ENCODE peak calls at places on chromosomes 2 and 18, in four cellular contexts. E is BE2C, V is lower lobe of right lung, I is A549. P is an unnamed sample. For H3K9me3, the result is how much of the 10 kb centered on the place peaks cover.

GRCh38 chr2:17539596-17539992 is 902 bp upstream of the VSNL1 start:
- DNase-seq in E (no peak), V (no peak), I (no peak), P (peak)

GRCh38 chr2:126771501-126772195 is 115.7 kb downstream of the GYPC start:
- DNase-seq in E (no peak), V (no peak), I (no peak), P (no peak)

GRCh38 chr2:15865923-15866322 is 74.4 kb upstream of the MYCN start:
- DNase-seq in E (no peak), V (no peak), I (no peak), P (no peak)

GRCh38 chr2:221610249-221610648 is 38.1 kb upstream of the EPHA4 start:
- DNase-seq in E (no peak), V (no peak), I (no peak), P (no peak)

GRCh38 chr18:11925800-11926481 is 17.8 kb upstream of the MPPE1 start:
- DNase-seq in E (no peak), V (no peak), I (no peak), P (no peak)

GRCh38 chr18:31606265-31606664 is 14.6 kb downstream of the TTR start:
- DNase-seq in E (no peak), V (no peak), I (no peak), P (no peak)

GRCh38 chr2:223563462-223563861 is 38.7 kb downstream of the SCG2 start:
- DNase-seq in E (peak), V (no peak), I (peak), P (peak)

GRCh38 chr18:5630057-5630765 is 86.4 kb upstream of the EPB41L3 start:
- DNase-seq in E (peak), V (peak), I (peak), P (peak)

GRCh38 chr2:236121546-236121945 is 46.6 kb downstream of the GBX2 start:
- DNase-seq in E (no peak), V (no peak), I (no peak), P (no peak)

GRCh38 chr2:207143474-207144190 is 22.1 kb downstream of the KLF7 start:
- DNase-seq in E (peak), V (peak), I (no peak), P (peak)

GRCh38 chr2:231246171-231246842 is 47.9 kb downstream of the ARMC9 start:
- DNase-seq in E (no peak), V (no peak), I (no peak), P (no peak)

GRCh38 chr2:119702918-119703401 is 24.0 kb downstream of the TMEM177 start:
- DNase-seq in E (peak), V (peak), I (peak), P (peak)

GRCh38 chr2:224887159-224887558 is 155.1 kb downstream of the DOCK10 start:
- DNase-seq in E (no peak), V (no peak), I (no peak), P (no peak)

GRCh38 chr2:241885701-241886643 is 16.4 kb downstream of the RTP5 start:
- DNase-seq in E (peak), V (no peak), I (no peak), P (no peak)

GRCh38 chr2:237623428-237624403 is 3.7 kb upstream of the LRRFIP1 start:
- DNase-seq in E (no peak), V (no peak), I (no peak), P (no peak)

GRCh38 chr2:86336350-86337234 is 834 bp downstream of the REEP1 start:
- DNase-seq in E (peak), V (no peak), I (no peak), P (peak)

GRCh38 chr2:133787207-133787606 is 218.9 kb upstream of the NCKAP5 start:
- DNase-seq in E (no peak), V (no peak), I (no peak), P (no peak)

GRCh38 chr2:74573747-74574562 is 19.4 kb downstream of the DOK1 start:
- DNase-seq in E (no peak), V (no peak), I (no peak), P (no peak)

GRCh38 chr2:148802448-148803220 is 72.4 kb upstream of the KIF5C start:
- DNase-seq in E (no peak), V (no peak), I (no peak), P (no peak)

GRCh38 chr2:86396304-86396785 is 44.8 kb upstream of the KDM3A start:
- DNase-seq in E (peak), V (peak), I (peak), P (peak)

GRCh38 chr2:68734688-68735525 is at the start of gene ARHGAP25:
- DNase-seq in E (no peak), V (no peak), I (no peak), P (no peak)

GRCh38 chr2:227939271-227940027 is 68.0 kb downstream of the DAW1 start:
- DNase-seq in E (peak), V (no peak), I (peak), P (peak)

GRCh38 chr2:96505231-96505889 is at the start of gene NEURL3:
- DNase-seq in E (no peak), V (no peak), I (peak), P (peak)

GRCh38 chr2:24183369-24184069 is 8.7 kb downstream of the FAM228A start:
- DNase-seq in E (no peak), V (peak), I (no peak), P (no peak)

GRCh38 chr2:216991563-216991962 is 131.7 kb upstream of the TNP1 start:
- DNase-seq in E (peak), V (no peak), I (no peak), P (no peak)

GRCh38 chr18:1013951-1014350 is 109.3 kb downstream of the ADCYAP1 start:
- DNase-seq in E (no peak), V (no peak), I (no peak), P (no peak)

GRCh38 chr2:71299507-71299906 is 32.1 kb upstream of the ZNF638 start:
- DNase-seq in E (no peak), V (no peak), I (peak), P (peak)

DNA sequence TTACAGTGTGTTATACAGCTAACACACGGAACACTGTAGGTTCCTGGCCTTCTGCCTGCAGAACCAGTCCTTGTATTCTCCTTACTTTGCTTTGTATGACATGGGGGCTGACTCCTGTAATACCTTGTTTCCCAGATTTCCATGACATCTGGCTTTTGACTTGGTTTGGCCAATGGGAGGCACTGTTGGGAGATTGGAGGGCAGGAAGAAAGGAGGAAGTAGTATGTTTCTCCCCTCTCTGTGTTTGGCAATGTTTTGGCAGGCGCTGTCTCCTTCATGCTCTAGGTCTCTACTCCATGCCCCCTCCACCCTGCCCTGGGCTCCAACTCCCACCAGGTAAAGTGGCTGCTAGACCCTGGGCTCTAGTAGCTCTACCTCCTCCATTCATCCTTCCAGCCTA is 331.1 kb upstream of the SLC14A2 start:
- DNase-seq in E (no peak), V (no peak), I (no peak), P (no peak)
- H3K9me3 ChIP-seq in E (under half), V (under half), I (under half), P (under half)

DNA sequence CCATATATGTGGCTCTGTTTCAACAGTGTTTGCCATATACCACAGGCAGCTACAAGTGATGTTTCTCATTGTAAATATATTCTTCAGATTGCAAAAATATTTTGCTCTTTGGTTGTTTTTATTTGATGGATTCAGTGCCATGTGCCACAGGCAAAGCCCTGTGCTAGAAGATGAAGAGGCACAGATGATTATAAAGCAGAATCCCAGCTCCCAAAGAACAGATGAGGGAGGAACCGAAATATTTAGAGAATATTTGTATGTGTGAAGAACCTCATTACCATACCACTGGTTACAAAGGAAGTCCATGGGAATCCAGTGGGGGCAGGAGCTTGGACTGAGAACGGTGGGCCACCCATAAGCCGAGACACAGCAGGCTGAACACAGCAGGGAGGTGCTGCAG is 143.8 kb upstream of the NDUFV2 start:
- DNase-seq in E (no peak), V (no peak), I (no peak), P (no peak)
- H3K9me3 ChIP-seq in E (under half), V (under half), I (under half), P (under half)

GRCh38 chr2:9234680-9235387 is 28.2 kb downstream of the ASAP2 start:
- DNase-seq in E (peak), V (no peak), I (peak), P (peak)
- H3K9me3 ChIP-seq in E (under half), V (under half), I (under half), P (under half)

GRCh38 chr2:4518596-4518995 is 815.2 kb downstream of the DCDC2C start:
- DNase-seq in E (no peak), V (no peak), I (no peak), P (no peak)

DNA sequence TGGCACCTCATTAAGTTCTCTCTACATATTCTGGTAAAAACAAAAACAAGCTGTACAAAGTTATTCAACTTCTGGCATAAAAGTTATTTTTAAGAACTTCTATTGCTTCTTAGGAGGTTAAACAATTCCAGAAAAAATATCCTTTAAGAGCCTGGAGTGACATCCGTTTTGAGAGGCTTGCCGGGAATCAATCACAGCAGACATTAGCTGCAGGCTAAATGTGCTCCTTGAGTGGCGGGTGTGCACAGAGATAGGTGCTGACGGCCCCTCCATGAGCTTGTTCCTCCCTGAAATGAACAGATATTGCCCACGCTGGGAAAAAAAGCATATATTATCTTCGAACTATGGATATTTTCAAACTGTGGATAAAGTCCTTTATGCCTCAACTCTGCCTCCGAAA is 813.0 kb downstream of the DCDC2C start:
- DNase-seq in E (no peak), V (no peak), I (no peak), P (no peak)
- H3K9me3 ChIP-seq in E (under half), V (under half), I (under half), P (under half)

GRCh38 chr18:79438581-79438980 is 42.9 kb downstream of the NFATC1 start:
- DNase-seq in E (no peak), V (no peak), I (no peak), P (no peak)

GRCh38 chr18:79441261-79441819 is 45.6 kb downstream of the NFATC1 start:
- DNase-seq in E (no peak), V (no peak), I (no peak), P (no peak)

GRCh38 chr18:79440728-79441127 is 45.0 kb downstream of the NFATC1 start:
- DNase-seq in E (no peak), V (peak), I (no peak), P (no peak)

GRCh38 chr18:79439201-79440023 is 43.7 kb downstream of the NFATC1 start:
- DNase-seq in E (no peak), V (no peak), I (no peak), P (peak)

DNA sequence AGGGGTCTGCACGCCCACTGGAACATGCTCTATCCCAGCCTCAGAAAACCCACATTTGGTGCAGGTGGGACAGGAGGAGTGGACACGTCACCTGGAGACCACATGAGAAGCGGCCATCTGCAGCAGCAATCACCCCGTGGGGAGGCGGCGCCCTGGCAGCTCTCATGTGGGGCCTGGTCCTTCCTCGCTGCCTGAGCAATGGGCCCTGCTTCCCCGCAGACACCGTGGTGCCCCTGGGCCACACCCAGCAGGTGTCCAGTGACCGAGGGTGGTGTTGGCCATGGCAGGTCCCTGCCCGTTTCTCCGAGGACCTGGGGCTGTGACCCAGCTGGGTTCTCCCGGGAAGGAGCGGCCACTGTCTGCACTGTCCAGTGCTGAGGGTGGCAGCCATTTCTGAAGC is 44.6 kb downstream of the NFATC1 start:
- DNase-seq in E (no peak), V (no peak), I (no peak), P (no peak)
- H3K9me3 ChIP-seq in E (under half), V (under half), I (under half), P (under half)

DNA sequence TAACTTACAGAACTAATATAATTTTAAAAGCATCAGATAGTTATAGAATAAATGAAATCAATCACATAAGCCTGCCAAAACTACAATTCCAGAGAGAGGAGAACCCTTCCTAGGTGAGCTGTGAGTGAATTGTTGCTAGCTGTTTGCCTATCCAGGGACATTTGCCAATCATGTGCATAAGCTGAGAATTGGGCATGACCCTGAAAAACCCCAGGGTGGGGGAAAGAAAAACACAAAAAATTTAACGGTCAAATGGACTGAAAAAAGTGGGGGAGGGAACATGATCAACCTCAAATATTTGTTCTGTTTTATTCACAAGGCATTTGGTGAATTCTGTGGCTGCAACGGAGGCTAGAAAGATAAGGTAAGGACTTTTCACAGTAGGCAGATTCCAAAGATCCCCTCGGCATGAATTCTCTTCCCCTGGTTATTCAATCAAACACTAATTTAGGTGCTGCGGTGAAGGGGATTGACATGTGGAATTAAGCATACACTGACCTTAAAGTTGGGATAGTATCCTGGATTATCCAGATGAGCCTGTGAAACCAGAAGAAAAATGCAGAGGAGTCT is 203.9 kb upstream of the RGPD4 start:
- DNase-seq in E (no peak), V (no peak), I (no peak), P (no peak)
- H3K9me3 ChIP-seq in E (under half), V (under half), I (under half), P (under half)

DNA sequence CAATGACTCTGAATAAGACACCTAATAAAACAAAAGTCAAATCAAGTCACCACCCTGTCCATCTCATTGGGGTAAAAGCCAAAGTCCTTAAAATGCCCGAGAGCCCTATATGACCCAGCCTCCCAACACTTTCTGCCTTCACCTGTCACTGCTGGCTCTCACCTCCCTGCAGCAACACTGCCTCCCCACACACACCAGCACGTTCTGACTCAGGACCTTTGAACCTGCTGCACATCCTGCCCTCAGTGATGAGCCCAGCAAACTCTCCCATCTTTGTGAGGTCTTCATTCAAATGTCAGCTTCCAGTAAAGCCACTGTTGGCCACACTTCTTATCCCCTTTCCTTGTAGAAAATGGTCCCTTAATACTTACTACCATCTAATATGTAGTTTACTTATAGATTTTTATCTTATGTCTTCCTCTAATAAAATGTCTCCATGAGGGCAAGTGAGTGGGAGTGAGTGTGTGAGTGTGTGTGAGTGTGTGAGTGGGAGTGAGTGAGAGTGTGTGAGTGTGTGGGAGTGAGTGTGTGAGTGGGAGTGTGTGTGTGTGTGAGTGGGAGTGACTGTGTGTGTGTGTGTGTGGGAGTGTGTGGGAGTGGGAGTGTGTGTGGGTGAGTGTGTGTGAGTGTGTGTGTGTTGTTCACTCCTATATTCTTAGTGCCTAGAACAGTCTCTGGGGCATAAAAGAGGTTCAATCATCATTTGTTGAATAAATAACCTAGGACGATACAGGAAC is 504.7 kb downstream of the EIPR1 start:
- DNase-seq in E (no peak), V (no peak), I (no peak), P (no peak)
- H3K9me3 ChIP-seq in E (under half), V (under half), I (under half), P (under half)

GRCh38 chr2:177434475-177434874 is 41.9 kb downstream of the AGPS start:
- DNase-seq in E (no peak), V (no peak), I (no peak), P (no peak)

GRCh38 chr2:177433402-177433801 is 40.8 kb downstream of the AGPS start:
- DNase-seq in E (no peak), V (no peak), I (peak), P (no peak)

GRCh38 chr2:177430425-177430824 is 37.9 kb downstream of the AGPS start:
- DNase-seq in E (no peak), V (no peak), I (no peak), P (no peak)

GRCh38 chr2:177429688-177430325 is 37.2 kb downstream of the AGPS start:
- DNase-seq in E (no peak), V (no peak), I (no peak), P (no peak)

GRCh38 chr2:177432703-177433102 is 40.1 kb downstream of the AGPS start:
- DNase-seq in E (no peak), V (no peak), I (no peak), P (no peak)
- H3K9me3 ChIP-seq in E (under half), V (under half), I (under half), P (under half)

GRCh38 chr2:239886781-239887180 is 138.4 kb downstream of the NDUFA10 start:
- DNase-seq in E (no peak), V (no peak), I (no peak), P (no peak)
- H3K9me3 ChIP-seq in E (under half), V (under half), I (under half), P (under half)

DNA sequence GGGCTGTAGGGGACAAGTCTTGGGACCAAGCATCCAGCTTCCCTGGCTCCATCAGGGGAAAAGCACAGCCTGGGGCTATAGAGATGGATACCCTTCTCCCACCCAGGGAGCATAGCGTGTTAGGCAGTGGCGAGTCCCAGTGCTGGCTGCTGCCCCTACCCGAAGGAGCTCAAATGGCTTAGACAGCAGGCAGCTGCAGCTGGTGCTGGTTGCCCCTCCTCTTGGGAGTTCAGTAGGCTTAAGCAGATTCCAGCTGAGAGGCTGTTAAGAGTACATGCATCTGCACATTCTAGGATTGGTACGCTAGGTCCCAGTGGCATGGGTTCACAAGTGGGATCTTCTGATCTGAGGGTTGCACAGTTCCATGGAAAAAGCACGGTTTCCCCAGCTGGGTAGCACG is 111.5 kb downstream of the DCDC2C start:
- DNase-seq in E (no peak), V (no peak), I (no peak), P (no peak)
- H3K9me3 ChIP-seq in E (under half), V (under half), I (under half), P (under half)

P was measured in hepatocyte.